ENCODE peak calls at places on chromosomes 1 and 21, in five cellular contexts. A, S, V, I and J are unnamed samples.

GRCh38 chr1:201185527-201186128 is 5.0 kb upstream of the IGFN1 start:
- DNase-seq in V (no peak), I (no peak), S (no peak), A (no peak), J (no peak)

GRCh38 chr1:55894521-55894920 is 679.4 kb upstream of the USP24 start:
- DNase-seq in A (no peak), S (no peak), I (no peak), V (no peak), J (no peak)

GRCh38 chr1:154141240-154141639 is 13.6 kb downstream of the NUP210L start:
- DNase-seq in I (no peak), S (peak; percentile 68), V (no peak), A (no peak), J (no peak)

GRCh38 chr1:230641900-230642262 is 400 bp upstream of the COG2 start:
- DNase-seq in A (no peak), V (no peak), S (peak; percentile 4), I (no peak), J (no peak)

GRCh38 chr1:236785477-236785876 is 9.6 kb upstream of the MTR start:
- DNase-seq in A (no peak), S (no peak), I (no peak), V (no peak), J (no peak)

GRCh38 chr1:42454409-42454808 is 1.4 kb downstream of the ZMYND12 start:
- DNase-seq in S (no peak), A (no peak), V (no peak), I (no peak), J (no peak)

GRCh38 chr1:2322065-2322571 is 69.2 kb downstream of the MORN1 start:
- DNase-seq in I (peak; percentile 21), A (no peak), V (no peak), S (no peak), J (no peak)

GRCh38 chr1:47677241-47677940 is 239.5 kb downstream of the FOXD2 start:
- DNase-seq in V (no peak), I (no peak), S (no peak), A (no peak), J (no peak)

GRCh38 chr1:107683683-107684082 is 281.3 kb downstream of the VAV3 start:
- DNase-seq in V (no peak), S (no peak), I (no peak), A (no peak), J (no peak)

GRCh38 chr1:92577251-92577895 is 90.6 kb upstream of the GFI1 start:
- DNase-seq in A (no peak), S (no peak), I (peak; percentile 53), V (no peak), J (no peak)

GRCh38 chr1:151158751-151159251 is 2.4 kb downstream of the TNFAIP8L2 start:
- DNase-seq in I (no peak), V (no peak), A (no peak), S (no peak), J (no peak)

GRCh38 chr1:159983681-159984080 is 29.6 kb upstream of the SLAMF9 start:
- DNase-seq in A (no peak), V (no peak), I (no peak), S (no peak), J (no peak)

GRCh38 chr1:115650961-115651360 is 9.2 kb downstream of the VANGL1 start:
- DNase-seq in I (no peak), V (no peak), S (no peak), A (no peak), J (no peak)

GRCh38 chr1:204319027-204319426 is 40.7 kb downstream of the PLEKHA6 start:
- DNase-seq in S (no peak), A (no peak), V (no peak), I (no peak), J (no peak)

GRCh38 chr1:162571696-162572095 is 10.2 kb downstream of the UAP1 start:
- DNase-seq in A (no peak), V (no peak), S (no peak), I (no peak), J (no peak)

GRCh38 chr1:41618871-41619270 is 134.4 kb upstream of the EDN2 start:
- DNase-seq in A (no peak), I (no peak), V (no peak), S (no peak), J (no peak)

GRCh38 chr1:157144509-157144908 is 6.3 kb upstream of the ETV3 start:
- DNase-seq in S (peak; percentile 60), V (no peak), I (peak; percentile 89), A (no peak), J (no peak)

GRCh38 chr1:171984850-171985485 is 143.7 kb downstream of the DNM3 start:
- DNase-seq in V (peak; percentile 19), I (peak; percentile 61), A (peak; percentile 55), S (no peak), J (no peak)

GRCh38 chr1:39196244-39197215 is 8.0 kb upstream of the MACF1 start:
- DNase-seq in V (peak; percentile 33), I (peak; percentile 43), S (no peak), A (peak; percentile 90), J (peak; percentile 97)

GRCh38 chr1:59994302-59995198 is 68.0 kb upstream of the CYP2J2 start:
- DNase-seq in V (no peak), S (no peak), A (no peak), I (no peak), J (no peak)

GRCh38 chr1:182580736-182581135 is 8.3 kb downstream of the RNASEL start:
- DNase-seq in I (no peak), V (no peak), S (no peak), A (no peak), J (no peak)

GRCh38 chr1:60866251-60866650 is 216.1 kb upstream of the NFIA start:
- DNase-seq in V (no peak), S (no peak), A (no peak), I (no peak), J (no peak)

GRCh38 chr21:22842875-22843274 is 1844.7 kb downstream of the NCAM2 start:
- DNase-seq in A (no peak), S (no peak), V (no peak), I (no peak), J (no peak)

GRCh38 chr1:10107985-10108663 is 75.4 kb downstream of the UBE4B start:
- DNase-seq in I (peak; percentile 90), A (no peak), V (no peak), S (no peak), J (no peak)
- H3K4me3 ChIP-seq in I (no peak overlapping the region), A (no peak overlapping the region), V (no peak overlapping the region), S (no peak overlapping the region), J (no peak overlapping the region)

DNA sequence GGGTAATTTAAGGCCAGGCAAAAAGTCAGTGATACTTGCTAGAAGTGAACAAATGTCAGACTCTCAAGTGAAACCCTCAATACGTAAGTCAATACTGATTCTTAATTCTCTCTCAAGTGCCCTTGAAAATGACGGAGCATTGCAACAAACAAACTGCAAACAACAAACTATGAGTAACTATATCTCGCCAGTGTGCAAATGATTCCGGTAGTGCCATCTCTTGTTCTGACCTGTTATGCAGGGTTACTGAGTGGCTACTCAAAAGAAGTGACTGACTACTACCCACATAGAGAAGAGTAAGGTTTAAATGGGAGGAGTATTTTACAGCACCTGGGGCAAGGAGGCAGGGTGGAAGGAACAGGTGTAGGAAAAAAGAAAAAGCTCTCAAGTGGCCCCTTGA is 1.6 kb downstream of the SLC19A2 start:
- DNase-seq in V (no peak), I (peak; percentile 92), S (no peak), A (no peak), J (no peak)
- H3K4me3 ChIP-seq in V (no peak overlapping the region), I (peak overlapping the region; percentile 82), S (peak overlapping the region; percentile 61), A (no peak overlapping the region), J (no peak overlapping the region)

GRCh38 chr1:117121589-117122296 is at the start of gene TRIM45:
- DNase-seq in A (peak; percentile 84), V (peak; percentile 95), S (peak; percentile 96), I (peak; percentile 91), J (peak; percentile 79)

GRCh38 chr1:117122297-117123025 is 912 bp upstream of the TRIM45 start:
- DNase-seq in A (no peak), S (no peak), I (no peak), V (no peak), J (no peak)

GRCh38 chr1:117118101-117118500 is 3.4 kb downstream of the TRIM45 start:
- DNase-seq in S (no peak), A (no peak), I (no peak), V (no peak), J (no peak)

GRCh38 chr1:117123274-117123673 is 1.7 kb upstream of the TRIM45 start:
- DNase-seq in S (no peak), I (no peak), A (no peak), V (no peak), J (no peak)

DNA sequence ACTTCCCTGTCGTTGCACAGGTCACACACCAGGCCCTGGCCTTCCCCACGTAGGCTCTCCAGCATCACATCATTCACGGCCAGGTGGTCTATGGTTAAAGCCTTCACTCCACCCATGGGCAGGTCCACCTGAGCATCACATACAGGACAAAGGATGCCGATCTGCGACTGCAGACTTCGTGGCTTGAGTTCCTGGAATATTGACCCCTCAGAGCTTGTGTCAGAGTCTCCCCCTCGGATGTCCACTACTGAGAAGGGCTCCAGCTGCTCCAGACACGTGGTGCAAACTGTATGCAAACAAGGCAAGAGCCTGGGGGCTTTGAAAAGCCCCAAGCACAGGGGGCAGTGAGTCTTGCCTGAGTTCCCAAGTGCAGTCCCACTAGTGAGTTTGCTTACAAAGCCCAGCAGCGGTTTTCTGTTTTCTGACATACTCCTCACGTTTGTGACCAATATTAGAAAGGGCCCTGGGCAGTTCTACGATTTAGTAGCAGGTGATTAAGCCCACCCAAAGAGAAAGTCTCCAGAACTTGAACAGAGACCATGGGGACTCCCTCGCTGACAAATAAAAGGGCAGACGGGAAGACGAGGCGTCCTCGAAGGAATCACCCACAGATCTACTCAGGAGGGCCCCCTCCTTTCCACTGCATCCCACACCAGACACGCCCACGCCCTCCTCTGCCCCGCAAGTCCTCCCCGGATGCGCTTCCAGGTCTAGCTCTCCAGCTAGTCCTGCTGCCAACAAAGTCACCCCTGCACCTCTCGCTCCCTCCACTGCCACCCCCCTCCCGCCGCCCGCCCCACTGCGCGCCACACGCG is 568 bp downstream of the TRIM45 start:
- DNase-seq in V (peak; percentile 17), A (no peak), S (no peak), I (no peak), J (peak; percentile 23)
- H3K4me3 ChIP-seq in V (peak overlapping the region; percentile 66), A (peak overlapping the region; percentile 77), S (peak overlapping the region; percentile 48), I (peak overlapping the region; percentile 55), J (peak overlapping the region; percentile 72)

DNA sequence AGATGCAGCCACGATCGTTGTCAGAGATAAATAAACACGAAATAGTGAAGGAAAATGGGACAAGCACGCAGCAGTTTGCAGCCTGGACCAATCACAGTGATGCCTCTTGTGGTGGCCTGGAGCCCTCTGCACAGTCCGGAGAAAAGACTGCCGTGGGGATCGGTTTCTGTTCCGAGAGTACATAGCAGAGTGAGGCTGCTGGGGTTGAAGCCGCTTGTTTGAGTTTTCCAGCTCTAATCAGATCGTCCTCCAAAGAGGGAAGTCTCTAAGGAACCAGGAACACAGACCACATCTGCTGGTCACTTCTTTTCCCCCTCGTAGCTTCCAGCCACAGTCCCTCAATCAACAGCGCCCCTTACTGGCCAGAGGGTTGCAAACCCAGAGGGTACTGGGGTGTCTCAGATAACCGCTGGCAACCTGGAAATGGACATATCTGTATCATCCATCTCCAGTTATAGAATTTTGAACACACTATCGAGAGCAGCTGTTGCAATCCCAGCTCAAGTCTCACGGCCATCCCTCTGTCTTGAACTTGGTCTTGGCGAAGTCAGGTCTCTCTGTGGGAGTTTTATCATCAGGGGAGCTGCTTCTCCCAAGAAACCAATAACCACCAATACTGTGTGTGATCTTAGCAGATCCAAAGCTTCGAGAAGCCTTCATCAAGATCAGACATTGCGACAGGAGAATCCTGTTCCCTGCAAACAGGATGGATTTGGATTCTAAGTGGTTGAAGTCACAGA is 57.4 kb downstream of the OLIG1 start:
- DNase-seq in V (peak; percentile 60), I (peak; percentile 46), A (peak; percentile 83), S (peak; percentile 64), J (no peak)
- H3K4me3 ChIP-seq in V (no peak overlapping the region), I (no peak overlapping the region), A (peak overlapping the region; percentile 64), S (peak overlapping the region; percentile 8), J (no peak overlapping the region)

GRCh38 chr1:228302086-228302485 is 94.2 kb downstream of the OBSCN start:
- DNase-seq in A (no peak), S (no peak), I (no peak), V (no peak), J (no peak)
- H3K4me3 ChIP-seq in A (no peak overlapping the region), S (no peak overlapping the region), I (no peak overlapping the region), V (no peak overlapping the region), J (no peak overlapping the region)